ENCODE peak calls at places on chromosomes 6 and 20, in four cellular contexts. M is heart left ventricle, B is fibroblast of pulmonary artery, K is progenitor cell of endocrine pancreas. V is an unnamed sample.

GRCh38 chr6:11759995-11760394 is 18.6 kb downstream of the ADTRP start:
- DNase-seq in M (no peak), B (no peak), K (no peak), V (no peak)

GRCh38 chr6:118318648-118319047 is 229.4 kb upstream of the PLN start:
- DNase-seq in M (no peak), B (no peak), K (no peak), V (no peak)

GRCh38 chr20:38986663-38987062 is 24.5 kb downstream of the DHX35 start:
- DNase-seq in M (no peak), B (peak), K (no peak), V (no peak)

GRCh38 chr20:1005452-1006027 is 3.4 kb upstream of the RSPO4 start:
- DNase-seq in M (no peak), B (peak), K (no peak), V (peak)

GRCh38 chr20:9206486-9206885 is 137.6 kb downstream of the PLCB4 start:
- DNase-seq in M (no peak), B (no peak), K (no peak), V (no peak)

GRCh38 chr6:168459572-168459971 is 18.6 kb downstream of the SMOC2 start:
- DNase-seq in M (no peak), B (no peak), K (no peak), V (no peak)

GRCh38 chr6:138293428-138293827 is 75.1 kb upstream of the PBOV1 start:
- DNase-seq in M (no peak), B (no peak), K (no peak), V (no peak)

GRCh38 chr6:168208854-168209253 is 110.7 kb downstream of the DACT2 start:
- DNase-seq in M (no peak), B (no peak), K (no peak), V (no peak)

GRCh38 chr20:19492937-19493336 is 265.1 kb upstream of the RIN2 start:
- DNase-seq in M (no peak), B (no peak), K (no peak), V (peak)

GRCh38 chr20:41030536-41031242 is 2.1 kb downstream of the TOP1 start:
- DNase-seq in M (no peak), B (peak), K (no peak), V (no peak)

GRCh38 chr6:116461563-116462507 is 660 bp downstream of the CALHM6 start:
- DNase-seq in M (peak), B (peak), K (peak), V (peak)

GRCh38 chr6:54935739-54936138 is 89.2 kb downstream of the FAM83B start:
- DNase-seq in M (no peak), B (peak), K (no peak), V (no peak)

GRCh38 chr20:11453430-11453829 is 464.3 kb upstream of the BTBD3 start:
- DNase-seq in M (no peak), B (peak), K (no peak), V (no peak)

GRCh38 chr6:18102783-18103509 is 19.5 kb downstream of the NHLRC1 start:
- DNase-seq in M (no peak), B (no peak), K (no peak), V (no peak)

GRCh38 chr6:118296129-118296852 is 251.8 kb upstream of the PLN start:
- DNase-seq in M (no peak), B (peak), K (no peak), V (no peak)

GRCh38 chr6:11613336-11613735 is 75.8 kb downstream of the TMEM170B start:
- DNase-seq in M (no peak), B (no peak), K (no peak), V (no peak)

GRCh38 chr6:44073612-44074382 is 53.5 kb downstream of the MRPL14 start:
- DNase-seq in M (no peak), B (peak), K (no peak), V (no peak)

GRCh38 chr6:28747083-28747630 is 176.6 kb downstream of the TRIM27 start:
- DNase-seq in M (no peak), B (no peak), K (no peak), V (no peak)

GRCh38 chr20:13200767-13201500 is 20.1 kb upstream of the ISM1 start:
- DNase-seq in M (no peak), B (no peak), K (no peak), V (peak)

GRCh38 chr20:2304180-2304579 is 8.4 kb downstream of the TGM3 start:
- DNase-seq in M (no peak), B (no peak), K (no peak), V (no peak)

GRCh38 chr6:128057541-128058335 is 156.9 kb upstream of the THEMIS start:
- DNase-seq in M (no peak), B (peak), K (no peak), V (no peak)

GRCh38 chr6:46323312-46323965 is 152.7 kb upstream of the ENPP5 start:
- DNase-seq in M (no peak), B (peak), K (no peak), V (no peak)

GRCh38 chr20:61524956-61525666 is 273.1 kb downstream of the CDH4 start:
- DNase-seq in M (no peak), B (no peak), K (no peak), V (no peak)

GRCh38 chr6:52077180-52077884 is 10.1 kb downstream of the PKHD1 start:
- DNase-seq in M (no peak), B (no peak), K (no peak), V (no peak)

GRCh38 chr6:25237579-25237978 is 41.6 kb upstream of the CARMIL1 start:
- DNase-seq in M (no peak), B (no peak), K (no peak), V (no peak)

GRCh38 chr20:4018015-4018748 is 2.8 kb upstream of the RNF24 start:
- DNase-seq in M (no peak), B (peak), K (no peak), V (peak)